ENCODE peak calls at places on chromosomes 1 and 21, in seven cellular contexts. L is foreskin fibroblast; D is mucosa of descending colon; M is heart right ventricle; K is suprapubic skin; W is CD8-positive, alpha-beta T cell; B is lower leg skin. G is an unnamed sample.

GRCh38 chr1:109824349-109825115 is 60.8 kb upstream of the EPS8L3 start:
- DNase-seq in B (no peak), W (no peak), K (no peak), L (no peak), D (no peak), M (no peak), G (no peak)

GRCh38 chr1:235073968-235074334 is 54.7 kb downstream of the TOMM20 start:
- DNase-seq in K (no peak), W (no peak), B (peak), D (peak), L (no peak), M (no peak), G (no peak)

GRCh38 chr1:16014509-16015482 is 3.0 kb downstream of the HSPB7 start:
- DNase-seq in W (no peak), L (peak), B (no peak), D (no peak), K (no peak), M (peak), G (no peak)

GRCh38 chr1:42282024-42282579 is 52.9 kb downstream of the FOXJ3 start:
- DNase-seq in W (no peak), M (no peak), L (peak), K (no peak), B (peak), D (no peak), G (no peak)

GRCh38 chr1:110340207-110340468 is 961 bp downstream of the RBM15 start:
- DNase-seq in B (peak), L (no peak), M (no peak), W (peak), K (no peak), D (peak), G (no peak)

GRCh38 chr1:210384625-210385024 is 55.9 kb downstream of the HHAT start:
- DNase-seq in D (no peak), W (no peak), M (no peak), L (peak), B (no peak), K (no peak), G (no peak)

GRCh38 chr1:200674838-200675587 is 5.3 kb upstream of the DDX59 start:
- DNase-seq in M (no peak), D (no peak), K (no peak), W (no peak), B (no peak), L (peak), G (no peak)

GRCh38 chr1:31750858-31751638 is 13.1 kb downstream of the ADGRB2 start:
- DNase-seq in K (no peak), W (peak), B (no peak), D (no peak), L (peak), M (no peak), G (no peak)

GRCh38 chr1:228743405-228743804 is 8.1 kb downstream of the RHOU start:
- DNase-seq in B (no peak), D (no peak), W (no peak), K (no peak), M (no peak), L (no peak), G (no peak)

GRCh38 chr1:30512922-30513265 is 210.5 kb downstream of the MATN1 start:
- DNase-seq in W (peak), B (no peak), M (no peak), D (no peak), K (peak), L (no peak), G (no peak)

GRCh38 chr1:217135987-217136894 is 413.0 kb upstream of the ESRRG start:
- DNase-seq in D (no peak), W (no peak), B (no peak), K (no peak), L (no peak), M (no peak), G (no peak)

GRCh38 chr1:29607236-29607635 is 370.9 kb downstream of the PTPRU start:
- DNase-seq in D (no peak), L (no peak), B (no peak), W (no peak), K (no peak), M (no peak), G (no peak)

GRCh38 chr21:42347601-42348327 is 3.0 kb downstream of the TFF2 start:
- DNase-seq in D (no peak), K (peak), B (no peak), L (no peak), W (no peak), M (no peak), G (no peak)

GRCh38 chr1:46630719-46631118 is 14.1 kb upstream of the MOB3C start:
- DNase-seq in K (no peak), B (no peak), L (no peak), W (no peak), M (no peak), D (no peak), G (no peak)

GRCh38 chr1:99004270-99005141 is at the start of gene PLPPR5:
- DNase-seq in D (peak), L (peak), W (peak), K (no peak), B (no peak), M (peak), G (no peak)

GRCh38 chr1:189787201-189787600 is 690.5 kb downstream of the BRINP3 start:
- DNase-seq in D (no peak), K (no peak), B (no peak), W (no peak), M (no peak), L (peak), G (no peak)

GRCh38 chr21:32114434-32115063 is 164.3 kb downstream of the MIS18A start:
- DNase-seq in L (peak), W (no peak), D (no peak), B (no peak), K (no peak), M (no peak), G (no peak)

GRCh38 chr1:92994105-92994712 is 32.9 kb upstream of the DIPK1A start:
- DNase-seq in B (peak), K (no peak), W (peak), D (no peak), M (peak), L (peak), G (peak)

GRCh38 chr1:9835404-9835757 is 11.6 kb upstream of the CLSTN1 start:
- DNase-seq in L (no peak), B (no peak), W (no peak), K (no peak), D (peak), M (no peak), G (no peak)

GRCh38 chr1:197145451-197146029 is 929 bp downstream of the ASPM start:
- DNase-seq in M (no peak), L (peak), B (no peak), W (no peak), D (no peak), K (no peak), G (no peak)

GRCh38 chr1:203871114-203871875 is 9.9 kb downstream of the SNRPE start:
- DNase-seq in D (no peak), M (peak), W (no peak), L (peak), B (peak), K (no peak), G (no peak)

GRCh38 chr1:235708390-235708962 is 58.9 kb upstream of the GNG4 start:
- DNase-seq in B (no peak), M (no peak), D (no peak), W (no peak), L (peak), K (no peak), G (peak)

GRCh38 chr1:161934278-161934608 is 89.4 kb downstream of the OLFML2B start:
- DNase-seq in M (no peak), K (no peak), B (no peak), W (peak), D (no peak), L (no peak), G (no peak)

GRCh38 chr21:36976882-36977651 is 10.6 kb upstream of the HLCS start:
- DNase-seq in D (no peak), M (peak), B (peak), L (peak), K (no peak), W (no peak), G (no peak)

GRCh38 chr21:45336870-45337269 is 49.2 kb upstream of the POFUT2 start:
- DNase-seq in L (peak), K (no peak), M (no peak), B (no peak), W (no peak), D (no peak), G (no peak)

GRCh38 chr1:205450448-205450847 is 5.4 kb downstream of the BLACAT1 start:
- DNase-seq in M (no peak), B (no peak), D (no peak), L (no peak), K (no peak), W (no peak), G (no peak)

GRCh38 chr1:7771673-7772299 is 690 bp downstream of the VAMP3 start:
- DNase-seq in D (no peak), B (no peak), M (no peak), K (no peak), L (no peak), W (no peak), G (no peak)

GRCh38 chr1:78126506-78126905 is 80.7 kb downstream of the GIPC2 start:
- DNase-seq in B (no peak), L (no peak), M (no peak), W (no peak), D (no peak), K (no peak), G (no peak)

GRCh38 chr1:235649722-235650163 is at the start of gene GNG4:
- DNase-seq in L (no peak), B (no peak), K (no peak), D (no peak), M (no peak), W (no peak), G (no peak)

GRCh38 chr1:181469829-181470228 is 13.5 kb upstream of the CACNA1E start:
- DNase-seq in L (peak), M (no peak), B (no peak), W (no peak), K (no peak), D (no peak), G (no peak)

GRCh38 chr21:28932717-28933116 is 60.0 kb downstream of the LTN1 start:
- DNase-seq in D (no peak), M (no peak), B (no peak), K (no peak), L (no peak), W (no peak), G (no peak)

GRCh38 chr1:46102769-46103476 is 29.5 kb downstream of the PIK3R3 start:
- DNase-seq in M (no peak), K (no peak), D (no peak), B (no peak), W (no peak), L (no peak), G (no peak)

GRCh38 chr1:181846681-181847080 is 214.8 kb downstream of the ZNF648 start:
- DNase-seq in M (no peak), W (no peak), L (no peak), D (no peak), B (no peak), K (no peak), G (no peak)

GRCh38 chr1:183497218-183497617 is 24.9 kb downstream of the SMG7 start:
- DNase-seq in W (no peak), M (no peak), K (no peak), B (no peak), D (no peak), L (no peak), G (no peak)

GRCh38 chr1:186925881-186926676 is 97.3 kb downstream of the PLA2G4A start:
- DNase-seq in M (no peak), B (no peak), K (no peak), L (peak), D (no peak), W (no peak), G (no peak)

GRCh38 chr1:219461891-219462528 is 150.9 kb downstream of the ZC3H11B start:
- DNase-seq in B (no peak), D (no peak), L (peak), M (no peak), K (no peak), W (no peak), G (no peak)

GRCh38 chr1:5945445-5945844 is 46.8 kb downstream of the NPHP4 start:
- DNase-seq in B (no peak), D (no peak), K (peak), W (peak), M (no peak), L (no peak), G (no peak)

GRCh38 chr21:44919913-44920693 is 596 bp downstream of the ITGB2 start:
- DNase-seq in M (no peak), W (peak), D (peak), L (no peak), K (no peak), B (no peak), G (no peak)

DNA sequence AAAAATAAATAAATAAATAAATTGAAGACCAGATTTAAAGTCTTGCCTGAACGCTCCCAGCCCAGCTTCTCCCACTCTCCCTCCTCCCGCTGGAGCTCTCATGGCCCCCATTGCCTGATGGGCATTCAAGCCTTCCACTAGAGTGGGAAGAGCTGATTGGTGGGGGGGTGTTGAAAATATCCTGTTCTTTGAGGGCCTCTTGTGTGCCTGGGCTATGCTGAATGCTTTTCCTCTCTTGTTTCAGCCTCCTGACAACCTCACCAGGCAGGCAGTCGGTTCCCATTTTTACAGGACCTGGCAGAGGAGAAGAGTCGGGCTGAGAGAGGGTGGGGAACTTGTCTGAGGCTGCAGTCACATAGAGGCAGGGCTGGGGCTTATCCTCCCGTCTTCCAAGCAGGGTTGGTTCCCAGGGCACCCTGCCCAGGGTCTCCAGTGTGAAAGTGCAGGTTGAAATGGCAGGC is 59.2 kb upstream of the SSBP3 start:
- DNase-seq in D (no peak), W (no peak), L (no peak), B (no peak), K (peak), M (no peak), G (no peak)
- TF ChIP-seq CTCF in D (no peak), W (no peak), L (no peak), B (no peak), K (no peak), M (no peak), G (no peak)

GRCh38 chr21:16424331-16424749 is 694.6 kb downstream of the USP25 start:
- DNase-seq in W (no peak), D (no peak), B (no peak), M (no peak), K (no peak), L (no peak), G (no peak)

GRCh38 chr21:16425297-16425696 is 695.5 kb downstream of the USP25 start:
- DNase-seq in B (no peak), M (no peak), D (no peak), K (no peak), W (no peak), L (no peak), G (no peak)

GRCh38 chr21:16426936-16427335 is 697.2 kb downstream of the USP25 start:
- DNase-seq in M (no peak), D (no peak), L (no peak), W (no peak), K (no peak), B (no peak), G (no peak)

GRCh38 chr21:16422702-16423101 is 692.9 kb downstream of the USP25 start:
- DNase-seq in L (no peak), M (no peak), K (no peak), B (no peak), D (no peak), W (no peak), G (no peak)

GRCh38 chr21:16423921-16424320 is 694.1 kb downstream of the USP25 start:
- DNase-seq in K (no peak), L (no peak), W (no peak), D (no peak), M (no peak), B (no peak), G (no peak)
- H3K4me3 ChIP-seq in K (peak), L (no peak), W (no peak), D (no peak), M (peak), B (no peak), G (no peak)

DNA sequence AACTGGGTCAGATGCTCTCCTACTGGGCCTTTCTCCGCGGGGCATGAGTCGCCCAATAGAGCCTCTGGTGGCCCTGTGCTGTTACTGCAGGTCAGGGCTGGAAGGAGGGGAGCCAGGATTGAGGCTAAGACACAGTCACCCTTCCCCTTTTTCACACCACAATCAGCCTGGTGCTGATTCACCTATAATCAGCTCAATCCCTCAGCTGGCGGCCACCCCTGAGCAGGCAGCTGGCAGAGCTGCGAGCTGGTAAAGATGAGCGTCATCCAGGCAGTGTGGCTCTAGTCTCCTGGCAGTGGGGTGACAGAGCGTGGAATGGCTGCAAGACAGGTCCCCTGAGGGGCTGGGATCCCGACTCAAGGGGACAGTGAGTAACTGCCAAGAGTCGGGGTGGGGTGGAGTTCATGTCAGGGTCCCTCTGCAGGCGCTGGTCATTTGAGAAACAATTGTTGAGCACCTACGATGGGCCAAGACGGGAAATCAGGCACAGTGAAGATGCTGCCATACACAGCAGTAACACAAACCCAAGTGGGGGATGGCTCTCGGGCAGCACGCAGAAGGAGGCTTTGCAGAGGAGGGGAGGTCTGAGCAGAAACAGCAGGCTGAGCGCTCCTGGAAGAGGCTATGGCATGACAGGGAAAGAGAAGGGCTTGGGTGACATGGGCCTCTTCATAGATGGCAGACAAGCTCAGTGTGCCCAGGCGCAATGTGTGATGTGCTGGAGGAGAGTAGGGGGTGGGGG is 21.8 kb downstream of the ATF3 start:
- DNase-seq in K (peak), B (peak), D (peak), L (peak), M (peak), W (peak), G (no peak)
- TF ChIP-seq CTCF in K (peak), B (peak), D (peak), L (peak), M (peak), W (peak), G (peak)

GRCh38 chr1:153341431-153341934 is 7.2 kb downstream of the PGLYRP4 start:
- DNase-seq in B (no peak), K (peak), M (no peak), L (no peak), W (no peak), D (no peak), G (no peak)

GRCh38 chr1:153342178-153342577 is 6.5 kb downstream of the PGLYRP4 start:
- DNase-seq in B (no peak), M (no peak), D (no peak), W (no peak), L (no peak), K (no peak), G (no peak)

GRCh38 chr1:153344718-153345025 is 4.0 kb downstream of the PGLYRP4 start:
- DNase-seq in D (no peak), K (peak), B (no peak), W (no peak), M (no peak), L (no peak), G (no peak)

GRCh38 chr1:153343811-153344717 is 4.6 kb downstream of the PGLYRP4 start:
- DNase-seq in L (no peak), M (no peak), B (no peak), W (peak), K (peak), D (no peak), G (no peak)

GRCh38 chr1:153343040-153343681 is 5.5 kb downstream of the PGLYRP4 start:
- DNase-seq in M (no peak), B (no peak), D (no peak), L (no peak), W (peak), K (peak), G (no peak)
- H3K4me3 ChIP-seq in M (no peak), B (no peak), D (no peak), L (no peak), W (no peak), K (no peak), G (no peak)

GRCh38 chr1:3481836-3482589 is 27.5 kb downstream of the ARHGEF16 start:
- DNase-seq in B (no peak), W (no peak), D (no peak), L (peak), M (no peak), K (no peak), G (no peak)

GRCh38 chr1:3481046-3481445 is 26.6 kb downstream of the ARHGEF16 start:
- DNase-seq in L (no peak), W (no peak), D (no peak), M (no peak), B (no peak), K (no peak), G (no peak)

GRCh38 chr1:3483380-3483779 is 28.9 kb downstream of the ARHGEF16 start:
- DNase-seq in B (no peak), K (no peak), D (no peak), W (no peak), L (no peak), M (no peak), G (no peak)

GRCh38 chr1:3483801-3484444 is 29.5 kb downstream of the ARHGEF16 start:
- DNase-seq in M (no peak), K (no peak), B (no peak), L (peak), W (no peak), D (no peak), G (no peak)

DNA sequence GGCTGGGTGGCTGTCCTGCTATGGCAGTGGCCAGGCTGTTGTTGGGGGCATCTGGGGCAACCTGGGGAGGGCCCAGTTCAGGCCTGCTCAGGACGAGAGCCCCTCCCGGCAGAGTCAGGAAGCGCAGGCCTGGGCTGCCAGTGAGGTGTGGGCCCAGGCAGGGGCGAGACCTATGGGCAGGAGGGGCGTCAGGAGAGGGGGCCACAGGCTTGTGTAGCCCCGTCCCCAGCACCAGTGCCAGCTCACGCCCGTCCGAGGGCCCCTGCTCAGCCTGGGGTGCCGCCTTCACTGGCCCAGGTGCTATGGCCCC is 28.1 kb downstream of the ARHGEF16 start:
- DNase-seq in L (no peak), K (no peak), B (no peak), M (no peak), W (no peak), D (no peak), G (no peak)
- TF ChIP-seq CTCF in L (peak), K (peak), B (no peak), M (no peak), W (no peak), D (no peak), G (peak)

DNA sequence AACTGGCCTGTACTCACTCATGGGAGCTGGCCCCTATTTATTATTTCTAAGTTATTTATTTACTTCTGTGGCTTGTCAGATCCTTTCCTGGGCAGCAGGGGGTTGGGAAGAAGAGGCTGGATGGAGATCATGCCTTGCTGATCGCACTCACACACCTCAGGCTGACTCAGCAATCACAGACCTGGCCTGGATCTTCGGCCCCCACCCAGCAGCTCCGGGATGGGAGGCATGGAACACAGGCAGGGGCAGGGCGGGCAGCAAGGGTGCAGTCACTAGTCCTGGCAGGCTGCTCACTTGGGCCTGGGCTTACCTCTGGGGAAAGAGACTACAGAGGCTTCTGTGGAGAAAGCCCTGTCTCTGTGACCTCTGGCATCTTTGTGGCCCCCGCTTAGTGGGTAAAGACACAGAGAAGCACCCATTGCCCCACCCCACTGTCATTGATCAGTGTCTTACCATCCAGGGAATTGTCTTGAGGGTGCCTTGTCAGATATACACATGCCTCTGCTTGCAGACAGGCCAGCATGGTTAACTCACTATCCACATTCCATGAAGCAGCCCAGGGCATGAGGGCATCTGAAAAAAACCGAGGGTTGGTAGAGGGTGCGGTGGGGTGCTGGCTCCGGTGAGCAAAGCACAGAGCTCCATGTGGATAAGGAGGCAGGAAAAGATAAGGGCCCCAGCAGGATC is 3.7 kb downstream of the ARTN start:
- DNase-seq in D (no peak), W (no peak), K (no peak), B (no peak), M (no peak), L (no peak), G (no peak)
- H3K4me3 ChIP-seq in D (no peak), W (no peak), K (no peak), B (no peak), M (no peak), L (no peak), G (no peak)